ENCODE peak calls at places on chromosome 1, in ten cellular contexts. One of them, this sample, is unnamed.
A peak's percentile ranks its signal among the peaks of the same experiment; 100 is the strongest.

GRCh38 chr1:28374297-28374696 is 4.8 kb downstream of the PHACTR4 start:
- DNase-seq in lower leg skin: no peak
- DNase-seq in stomach: no peak
- DNase-seq in A549: no peak
- DNase-seq in Peyer's patch: no peak
- DNase-seq in body of pancreas: no peak
- DNase-seq in prostate gland: no peak
- DNase-seq in adrenal gland: no peak
- DNase-seq in breast epithelium: no peak
- DNase-seq in ovary: no peak
- DNase-seq in this sample: no peak

GRCh38 chr1:47478090-47478489 is 40.2 kb downstream of the FOXD2 start:
- DNase-seq in lower leg skin: peak; percentile 89
- DNase-seq in stomach: peak; percentile 79
- DNase-seq in A549: peak; percentile 33
- DNase-seq in Peyer's patch: peak; percentile 47
- DNase-seq in body of pancreas: peak; percentile 61
- DNase-seq in prostate gland: peak; percentile 79
- DNase-seq in adrenal gland: no peak
- DNase-seq in breast epithelium: peak; percentile 48
- DNase-seq in ovary: no peak
- DNase-seq in this sample: no peak

GRCh38 chr1:12460911-12461621 is 156.9 kb downstream of the DHRS3 start:
- DNase-seq in lower leg skin: peak; percentile 85
- DNase-seq in stomach: peak; percentile 81
- DNase-seq in A549: no peak
- DNase-seq in Peyer's patch: no peak
- DNase-seq in body of pancreas: peak; percentile 85
- DNase-seq in prostate gland: peak; percentile 76
- DNase-seq in adrenal gland: no peak
- DNase-seq in breast epithelium: no peak
- DNase-seq in ovary: peak; percentile 80
- DNase-seq in this sample: peak; percentile 14

GRCh38 chr1:85611856-85612255 is 31.3 kb downstream of the CCN1 start:
- DNase-seq in lower leg skin: peak; percentile 91
- DNase-seq in stomach: peak; percentile 35
- DNase-seq in A549: peak; percentile 34
- DNase-seq in Peyer's patch: peak; percentile 50
- DNase-seq in body of pancreas: peak; percentile 56
- DNase-seq in prostate gland: peak; percentile 9
- DNase-seq in adrenal gland: peak; percentile 4
- DNase-seq in breast epithelium: peak; percentile 85
- DNase-seq in ovary: no peak
- DNase-seq in this sample: no peak

GRCh38 chr1:200989337-200989736 is 34.2 kb downstream of the KIF21B start:
- DNase-seq in lower leg skin: no peak
- DNase-seq in stomach: no peak
- DNase-seq in A549: no peak
- DNase-seq in Peyer's patch: no peak
- DNase-seq in body of pancreas: no peak
- DNase-seq in prostate gland: no peak
- DNase-seq in adrenal gland: no peak
- DNase-seq in breast epithelium: no peak
- DNase-seq in ovary: no peak
- DNase-seq in this sample: no peak

GRCh38 chr1:168664069-168664834 is 64.8 kb downstream of the DPT start:
- DNase-seq in lower leg skin: no peak
- DNase-seq in stomach: no peak
- DNase-seq in A549: no peak
- DNase-seq in Peyer's patch: no peak
- DNase-seq in body of pancreas: no peak
- DNase-seq in prostate gland: no peak
- DNase-seq in adrenal gland: no peak
- DNase-seq in breast epithelium: no peak
- DNase-seq in ovary: no peak
- DNase-seq in this sample: no peak

GRCh38 chr1:5570931-5571330 is 421.3 kb downstream of the NPHP4 start:
- DNase-seq in lower leg skin: no peak
- DNase-seq in stomach: no peak
- DNase-seq in A549: peak; percentile 1
- DNase-seq in Peyer's patch: no peak
- DNase-seq in body of pancreas: no peak
- DNase-seq in prostate gland: no peak
- DNase-seq in adrenal gland: no peak
- DNase-seq in breast epithelium: no peak
- DNase-seq in ovary: no peak
- DNase-seq in this sample: no peak

GRCh38 chr1:156772728-156773497 is 5.6 kb downstream of the PRCC start:
- DNase-seq in lower leg skin: no peak
- DNase-seq in stomach: no peak
- DNase-seq in A549: no peak
- DNase-seq in Peyer's patch: no peak
- DNase-seq in body of pancreas: no peak
- DNase-seq in prostate gland: no peak
- DNase-seq in adrenal gland: peak; percentile 41
- DNase-seq in breast epithelium: no peak
- DNase-seq in ovary: no peak
- DNase-seq in this sample: peak; percentile 52

GRCh38 chr1:37945743-37946702 is 830 bp downstream of the INPP5B start:
- DNase-seq in lower leg skin: peak; percentile 94
- DNase-seq in stomach: peak; percentile 46
- DNase-seq in A549: peak; percentile 43
- DNase-seq in Peyer's patch: peak; percentile 61
- DNase-seq in body of pancreas: peak; percentile 46
- DNase-seq in prostate gland: peak; percentile 5
- DNase-seq in adrenal gland: peak; percentile 85
- DNase-seq in breast epithelium: peak; percentile 42
- DNase-seq in ovary: peak; percentile 88
- DNase-seq in this sample: peak; percentile 79

GRCh38 chr1:22328331-22329170 is 123.1 kb upstream of the ZBTB40 start:
- DNase-seq in lower leg skin: peak; percentile 73
- DNase-seq in stomach: no peak
- DNase-seq in A549: no peak
- DNase-seq in Peyer's patch: peak; percentile 22
- DNase-seq in body of pancreas: no peak
- DNase-seq in prostate gland: no peak
- DNase-seq in adrenal gland: peak; percentile 47
- DNase-seq in breast epithelium: no peak
- DNase-seq in ovary: peak; percentile 78
- DNase-seq in this sample: no peak

GRCh38 chr1:84300991-84301758 is at the start of gene SAMD13:
- DNase-seq in lower leg skin: peak; percentile 90
- DNase-seq in stomach: peak; percentile 90
- DNase-seq in A549: peak; percentile 18
- DNase-seq in Peyer's patch: peak; percentile 92
- DNase-seq in body of pancreas: peak; percentile 91
- DNase-seq in prostate gland: peak; percentile 78
- DNase-seq in adrenal gland: peak; percentile 93
- DNase-seq in breast epithelium: peak; percentile 55
- DNase-seq in ovary: no peak
- DNase-seq in this sample: peak; percentile 81

GRCh38 chr1:41794031-41794430 is 124.7 kb downstream of the HIVEP3 start:
- DNase-seq in lower leg skin: no peak
- DNase-seq in stomach: no peak
- DNase-seq in A549: no peak
- DNase-seq in Peyer's patch: no peak
- DNase-seq in body of pancreas: no peak
- DNase-seq in prostate gland: no peak
- DNase-seq in adrenal gland: no peak
- DNase-seq in breast epithelium: no peak
- DNase-seq in ovary: no peak
- DNase-seq in this sample: no peak
- TF ChIP-seq POLR2A in lower leg skin: no peak
- TF ChIP-seq POLR2A in stomach: no peak
- TF ChIP-seq POLR2A in A549: no peak
- TF ChIP-seq POLR2A in Peyer's patch: no peak
- TF ChIP-seq POLR2A in body of pancreas: no peak
- TF ChIP-seq POLR2A in prostate gland: no peak
- TF ChIP-seq POLR2A in adrenal gland: no peak
- TF ChIP-seq POLR2A in breast epithelium: no peak
- TF ChIP-seq POLR2A in ovary: no peak
- TF ChIP-seq POLR2A in this sample: no peak

GRCh38 chr1:203278087-203278884 is 27.0 kb upstream of the BTG2 start:
- DNase-seq in lower leg skin: peak; percentile 97
- DNase-seq in stomach: peak; percentile 81
- DNase-seq in A549: no peak
- DNase-seq in Peyer's patch: peak; percentile 87
- DNase-seq in body of pancreas: peak; percentile 89
- DNase-seq in prostate gland: peak; percentile 67
- DNase-seq in adrenal gland: peak; percentile 94
- DNase-seq in breast epithelium: peak; percentile 89
- DNase-seq in ovary: peak; percentile 98
- DNase-seq in this sample: no peak
- TF ChIP-seq POLR2A in lower leg skin: no peak
- TF ChIP-seq POLR2A in stomach: no peak
- TF ChIP-seq POLR2A in A549: no peak
- TF ChIP-seq POLR2A in Peyer's patch: no peak
- TF ChIP-seq POLR2A in body of pancreas: peak; percentile 28
- TF ChIP-seq POLR2A in prostate gland: peak; percentile 52
- TF ChIP-seq POLR2A in adrenal gland: peak; percentile 68
- TF ChIP-seq POLR2A in breast epithelium: peak; percentile 18
- TF ChIP-seq POLR2A in ovary: peak; percentile 62
- TF ChIP-seq POLR2A in this sample: no peak

GRCh38 chr1:109785446-109786106 is 21.9 kb upstream of the EPS8L3 start:
- DNase-seq in lower leg skin: no peak
- DNase-seq in stomach: peak; percentile 13
- DNase-seq in A549: no peak
- DNase-seq in Peyer's patch: peak; percentile 24
- DNase-seq in body of pancreas: no peak
- DNase-seq in prostate gland: no peak
- DNase-seq in adrenal gland: peak; percentile 0
- DNase-seq in breast epithelium: no peak
- DNase-seq in ovary: peak; percentile 21
- DNase-seq in this sample: no peak

GRCh38 chr1:109782927-109783326 is 19.2 kb upstream of the EPS8L3 start:
- DNase-seq in lower leg skin: no peak
- DNase-seq in stomach: no peak
- DNase-seq in A549: no peak
- DNase-seq in Peyer's patch: peak; percentile 28
- DNase-seq in body of pancreas: no peak
- DNase-seq in prostate gland: no peak
- DNase-seq in adrenal gland: no peak
- DNase-seq in breast epithelium: no peak
- DNase-seq in ovary: peak; percentile 35
- DNase-seq in this sample: no peak

GRCh38 chr1:109786107-109786470 is 22.4 kb upstream of the EPS8L3 start:
- DNase-seq in lower leg skin: peak; percentile 63
- DNase-seq in stomach: no peak
- DNase-seq in A549: no peak
- DNase-seq in Peyer's patch: no peak
- DNase-seq in body of pancreas: peak; percentile 2
- DNase-seq in prostate gland: no peak
- DNase-seq in adrenal gland: no peak
- DNase-seq in breast epithelium: no peak
- DNase-seq in ovary: peak; percentile 17
- DNase-seq in this sample: no peak

GRCh38 chr1:109783436-109783835 is 19.7 kb upstream of the EPS8L3 start:
- DNase-seq in lower leg skin: no peak
- DNase-seq in stomach: peak; percentile 67
- DNase-seq in A549: peak; percentile 71
- DNase-seq in Peyer's patch: peak; percentile 46
- DNase-seq in body of pancreas: no peak
- DNase-seq in prostate gland: peak; percentile 76
- DNase-seq in adrenal gland: peak; percentile 41
- DNase-seq in breast epithelium: peak; percentile 67
- DNase-seq in ovary: peak; percentile 35
- DNase-seq in this sample: no peak

DNA sequence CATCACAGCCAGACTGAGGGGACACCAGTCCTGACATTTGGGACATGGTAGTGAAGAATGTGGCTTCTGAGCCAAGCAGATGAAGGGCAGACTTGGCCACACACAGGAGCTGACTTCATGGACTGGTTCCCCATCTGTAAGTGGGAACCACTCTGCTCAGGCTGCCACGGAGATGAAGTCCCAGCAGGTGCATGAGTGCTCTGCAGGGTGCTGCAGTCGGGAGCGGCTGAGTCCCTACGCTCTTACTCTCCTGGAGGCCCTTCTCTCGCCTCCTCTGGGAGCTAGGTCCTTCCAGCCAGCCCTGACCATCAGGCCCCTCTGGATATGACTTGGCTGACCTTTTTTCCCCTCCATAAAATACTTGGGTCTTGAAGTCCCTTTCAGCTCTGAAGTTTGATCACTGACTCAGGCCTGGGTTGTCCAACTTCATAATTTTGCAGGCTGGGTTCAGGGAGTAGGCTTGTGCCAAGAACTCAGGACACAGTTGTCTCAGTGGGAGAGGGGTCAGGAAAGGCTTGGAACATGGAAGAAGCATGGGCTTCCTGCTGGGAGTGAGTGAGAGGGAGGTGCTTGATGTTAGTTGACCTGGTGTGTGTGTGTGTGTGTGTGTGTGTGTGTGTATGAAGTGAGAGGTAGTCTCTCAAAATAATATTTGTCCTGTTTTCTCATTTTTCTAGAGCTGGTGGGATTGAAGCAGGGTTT is 21.0 kb upstream of the EPS8L3 start:
- DNase-seq in lower leg skin: no peak
- DNase-seq in stomach: no peak
- DNase-seq in A549: no peak
- DNase-seq in Peyer's patch: peak; percentile 41
- DNase-seq in body of pancreas: no peak
- DNase-seq in prostate gland: no peak
- DNase-seq in adrenal gland: no peak
- DNase-seq in breast epithelium: no peak
- DNase-seq in ovary: peak; percentile 25
- DNase-seq in this sample: no peak
- TF ChIP-seq POLR2A in lower leg skin: no peak
- TF ChIP-seq POLR2A in stomach: no peak
- TF ChIP-seq POLR2A in A549: no peak
- TF ChIP-seq POLR2A in Peyer's patch: no peak
- TF ChIP-seq POLR2A in body of pancreas: no peak
- TF ChIP-seq POLR2A in prostate gland: no peak
- TF ChIP-seq POLR2A in adrenal gland: no peak
- TF ChIP-seq POLR2A in breast epithelium: no peak
- TF ChIP-seq POLR2A in ovary: no peak
- TF ChIP-seq POLR2A in this sample: no peak

DNA sequence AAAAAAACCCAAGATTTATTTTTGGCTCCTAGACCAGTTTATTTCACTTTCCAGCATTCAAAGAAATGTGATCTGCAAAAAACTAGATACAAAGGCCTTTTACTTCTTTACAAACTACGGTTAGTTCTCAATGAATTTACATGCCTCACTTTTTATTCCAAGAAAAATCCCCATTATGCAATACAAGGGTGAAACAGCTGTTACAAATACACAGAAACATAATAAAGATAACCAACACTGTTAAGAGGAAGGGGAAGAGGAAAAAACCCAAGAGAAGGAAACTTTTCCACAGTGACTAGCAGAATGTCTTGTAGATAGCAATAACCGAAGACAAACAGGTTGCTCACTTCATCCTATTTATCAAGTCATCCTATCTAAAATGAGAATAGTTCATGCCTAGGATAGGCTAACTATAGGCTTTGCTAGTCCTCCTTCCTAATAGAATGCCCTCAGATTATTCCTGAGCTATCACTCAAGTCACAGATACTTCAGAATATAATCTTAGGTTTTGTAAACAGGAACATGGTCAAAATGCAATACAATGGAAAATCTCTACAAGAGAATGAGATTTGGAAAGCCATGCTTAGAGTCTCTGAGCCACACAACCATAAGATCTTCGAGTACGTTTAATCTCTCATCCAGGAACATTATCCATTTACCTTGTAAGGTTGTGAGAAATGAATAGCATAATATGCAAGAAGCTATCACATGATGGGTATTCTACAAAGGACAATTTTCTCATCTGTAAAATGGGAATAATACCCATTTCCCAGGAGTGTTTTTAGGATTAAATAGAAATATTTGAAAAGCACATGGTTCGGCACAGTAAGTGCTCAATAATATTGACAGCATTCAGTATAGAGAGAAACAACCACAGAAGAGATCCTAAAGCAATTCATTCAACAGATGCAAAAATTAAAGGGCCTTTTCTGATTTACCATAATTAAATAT is 5.4 kb downstream of the PNRC2 start:
- DNase-seq in lower leg skin: no peak
- DNase-seq in stomach: no peak
- DNase-seq in A549: no peak
- DNase-seq in Peyer's patch: no peak
- DNase-seq in body of pancreas: no peak
- DNase-seq in prostate gland: no peak
- DNase-seq in adrenal gland: no peak
- DNase-seq in breast epithelium: no peak
- DNase-seq in ovary: no peak
- DNase-seq in this sample: no peak
- TF ChIP-seq POLR2A in lower leg skin: no peak
- TF ChIP-seq POLR2A in stomach: no peak
- TF ChIP-seq POLR2A in A549: no peak
- TF ChIP-seq POLR2A in Peyer's patch: no peak
- TF ChIP-seq POLR2A in body of pancreas: no peak
- TF ChIP-seq POLR2A in prostate gland: no peak
- TF ChIP-seq POLR2A in adrenal gland: no peak
- TF ChIP-seq POLR2A in breast epithelium: no peak
- TF ChIP-seq POLR2A in ovary: no peak
- TF ChIP-seq POLR2A in this sample: no peak